ENCODE peak calls at places on chromosomes 3 and 15, in four cellular contexts. Z, B, P and C are unnamed samples.

GRCh38 chr15:32872606-32873291 is 154.9 kb downstream of the GREM1 start:
- DNase-seq in Z (no peak), B (no peak), P (no peak), C (no peak)

GRCh38 chr15:60093273-60094067 is 89.4 kb downstream of the FOXB1 start:
- DNase-seq in Z (peak), B (no peak), P (no peak), C (no peak)

GRCh38 chr3:134988666-134989065 is 193.6 kb downstream of the EPHB1 start:
- DNase-seq in Z (no peak), B (no peak), P (no peak), C (no peak)

GRCh38 chr3:45067486-45067885 is 41.4 kb downstream of the CLEC3B start:
- DNase-seq in Z (no peak), B (no peak), P (no peak), C (no peak)

GRCh38 chr3:158702815-158703481 is 29.3 kb downstream of the RARRES1 start:
- DNase-seq in Z (no peak), B (no peak), P (no peak), C (no peak)

GRCh38 chr15:98651581-98652220 is 3.4 kb downstream of the IGF1R start:
- DNase-seq in Z (no peak), B (no peak), P (no peak), C (no peak)

GRCh38 chr3:4271834-4272233 is 31.3 kb upstream of the SETMAR start:
- DNase-seq in Z (peak), B (no peak), P (no peak), C (peak)

GRCh38 chr15:73685561-73685960 is 1.4 kb downstream of the CD276 start:
- DNase-seq in Z (no peak), B (no peak), P (no peak), C (no peak)

GRCh38 chr3:72245183-72245811 is 460.3 kb upstream of the PROK2 start:
- DNase-seq in Z (no peak), B (no peak), P (no peak), C (no peak)

GRCh38 chr15:29522373-29523276 is 253.0 kb upstream of the NSMCE3 start:
- DNase-seq in Z (no peak), B (no peak), P (no peak), C (no peak)

GRCh38 chr15:99502182-99502581 is 63.6 kb upstream of the MEF2A start:
- DNase-seq in Z (no peak), B (no peak), P (peak), C (no peak)

GRCh38 chr3:33660035-33660434 is 58.0 kb downstream of the CLASP2 start:
- DNase-seq in Z (no peak), B (no peak), P (no peak), C (no peak)

GRCh38 chr15:71080166-71080565 is 35.1 kb upstream of the THSD4 start:
- DNase-seq in Z (no peak), B (no peak), P (no peak), C (no peak)

GRCh38 chr3:36397856-36398255 is 17.6 kb downstream of the STAC start:
- DNase-seq in Z (no peak), B (no peak), P (no peak), C (no peak)

GRCh38 chr3:29285356-29286070 is 4.6 kb downstream of the RBMS3 start:
- DNase-seq in Z (no peak), B (no peak), P (no peak), C (no peak)

GRCh38 chr3:35800960-35801459 is 161.7 kb downstream of the ARPP21 start:
- DNase-seq in Z (peak), B (no peak), P (no peak), C (no peak)

DNA sequence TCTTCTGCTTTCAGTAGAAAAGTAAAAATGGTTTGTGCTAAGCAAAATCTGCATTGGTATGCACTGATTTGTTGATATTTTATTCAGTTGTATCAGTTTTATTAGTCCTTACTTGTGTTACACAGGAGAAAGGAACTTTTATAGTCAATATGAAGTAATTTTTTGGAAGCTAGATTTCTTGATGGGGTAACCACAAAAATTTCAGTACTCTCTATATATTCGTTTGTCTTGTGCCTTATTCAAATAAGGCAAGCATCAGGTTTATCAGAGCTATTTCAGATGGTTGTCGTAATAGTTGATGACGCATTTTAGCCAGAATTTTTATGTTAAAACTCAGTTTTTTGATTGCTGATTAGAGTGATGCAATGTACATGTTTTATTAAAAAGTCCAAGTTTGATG is 50.7 kb upstream of the NIPA1 start:
- DNase-seq in Z (no peak), B (no peak), P (no peak), C (no peak)
- TF ChIP-seq TCF7 in Z (no peak), B (no peak), P (no peak), C (no peak)

DNA sequence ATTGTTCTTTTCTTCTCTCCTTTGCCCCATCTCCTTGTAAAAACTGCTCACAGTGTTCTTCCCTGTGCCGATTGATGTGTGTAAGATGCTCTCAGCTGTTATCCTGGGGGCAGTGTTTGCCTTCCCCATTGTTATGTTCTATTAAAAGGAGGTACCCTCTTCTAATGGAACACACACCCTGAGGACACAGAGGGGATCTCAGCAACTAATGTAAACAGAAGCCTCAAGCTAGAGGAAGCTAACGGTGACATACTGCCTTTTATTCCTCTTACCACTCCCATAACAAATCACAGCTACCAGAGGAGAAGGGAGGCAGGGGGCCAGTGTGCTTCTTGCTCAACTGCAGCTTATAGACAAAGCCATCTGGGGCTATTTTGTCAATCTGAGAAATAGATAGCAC is 2.2 kb downstream of the TAGLN3 start:
- DNase-seq in Z (no peak), B (no peak), P (no peak), C (no peak)
- TF ChIP-seq CBFB in Z (no peak), B (no peak), P (no peak), C (no peak)

GRCh38 chr3:64940949-64941348 is 253.1 kb upstream of the ADAMTS9 start:
- DNase-seq in Z (no peak), B (no peak), P (no peak), C (no peak)

GRCh38 chr3:64939747-64940450 is 252.1 kb upstream of the ADAMTS9 start:
- DNase-seq in Z (no peak), B (no peak), P (no peak), C (no peak)

GRCh38 chr3:64943861-64944260 is 256.1 kb upstream of the ADAMTS9 start:
- DNase-seq in Z (no peak), B (no peak), P (no peak), C (no peak)

GRCh38 chr3:64939309-64939708 is 251.5 kb upstream of the ADAMTS9 start:
- DNase-seq in Z (no peak), B (no peak), P (no peak), C (no peak)

GRCh38 chr3:64945171-64945684 is 257.4 kb upstream of the ADAMTS9 start:
- DNase-seq in Z (no peak), B (peak), P (no peak), C (no peak)
- TF ChIP-seq TCF7 in Z (no peak), B (no peak), P (no peak), C (no peak)

DNA sequence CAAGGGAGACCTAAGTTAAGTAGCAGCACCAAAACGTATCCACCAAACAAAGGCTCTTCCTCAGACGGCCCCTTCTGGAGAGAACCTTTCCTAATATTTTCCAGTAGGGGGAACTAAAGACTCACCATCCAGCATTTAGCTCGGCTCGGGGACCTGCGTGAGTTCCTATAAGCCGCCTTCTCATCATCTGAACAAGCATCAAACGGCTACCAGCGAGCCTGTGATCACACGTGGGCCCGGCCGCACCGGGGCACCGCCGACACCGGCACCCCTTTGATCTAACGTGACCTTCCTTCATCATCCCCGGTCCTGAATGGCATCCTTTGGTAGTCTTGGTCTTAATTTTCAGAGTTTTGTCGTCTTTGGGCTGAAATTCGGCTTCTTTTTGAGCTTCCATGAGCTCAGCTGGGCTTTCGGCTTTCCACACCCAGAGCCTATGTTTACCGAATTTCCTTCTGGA is 1.4 kb upstream of the ROBO2 start:
- DNase-seq in Z (peak), B (peak), P (no peak), C (peak)
- TF ChIP-seq CBFB in Z (no peak), B (no peak), P (no peak), C (no peak)

GRCh38 chr15:51798281-51798680 is 31.2 kb upstream of the TMOD3 start:
- DNase-seq in Z (no peak), B (no peak), P (no peak), C (no peak)

GRCh38 chr15:51796777-51797474 is 32.5 kb upstream of the TMOD3 start:
- DNase-seq in Z (peak), B (no peak), P (no peak), C (peak)

GRCh38 chr15:51799174-51799907 is 30.1 kb upstream of the TMOD3 start:
- DNase-seq in Z (no peak), B (no peak), P (no peak), C (no peak)

GRCh38 chr15:51793521-51793920 is 35.9 kb upstream of the TMOD3 start:
- DNase-seq in Z (no peak), B (no peak), P (no peak), C (no peak)
- TF ChIP-seq TCF7 in Z (no peak), B (no peak), P (no peak), C (no peak)

GRCh38 chr3:176739169-176739568 is 458.1 kb downstream of the TBL1XR1 start:
- DNase-seq in Z (no peak), B (no peak), P (no peak), C (no peak)
- TF ChIP-seq CBFB in Z (no peak), B (no peak), P (no peak), C (no peak)